ENCODE peak calls at places on chromosomes 4 and X, in seven cellular contexts. One of them, this sample, is unnamed.
A peak's percentile ranks its signal among the peaks of the same experiment; 100 is the strongest.

GRCh38 chr4:41215969-41216293 is 1.6 kb upstream of the APBB2 start:
- DNase-seq in HCT116: no peak
- DNase-seq in SK-N-SH: no peak
- DNase-seq in upper lobe of left lung: no peak
- DNase-seq in K562: no peak
- DNase-seq in GM12878: no peak
- DNase-seq in endothelial cell of umbilical vein: peak; percentile 52
- DNase-seq in this sample: no peak

GRCh38 chr4:119103263-119103662 is 32.4 kb upstream of the MYOZ2 start:
- DNase-seq in SK-N-SH: no peak
- DNase-seq in GM12878: no peak
- DNase-seq in upper lobe of left lung: peak; percentile 54
- DNase-seq in endothelial cell of umbilical vein: peak; percentile 93
- DNase-seq in HCT116: peak; percentile 85
- DNase-seq in K562: peak; percentile 8
- DNase-seq in this sample: no peak

GRCh38 chr4:4269326-4269725 is 20.6 kb downstream of the LYAR start:
- DNase-seq in HCT116: no peak
- DNase-seq in SK-N-SH: no peak
- DNase-seq in endothelial cell of umbilical vein: no peak
- DNase-seq in K562: no peak
- DNase-seq in upper lobe of left lung: no peak
- DNase-seq in GM12878: no peak
- DNase-seq in this sample: no peak

GRCh38 chrX:132955710-132956109 is 2.7 kb downstream of the HS6ST2 start:
- DNase-seq in upper lobe of left lung: no peak
- DNase-seq in HCT116: no peak
- DNase-seq in endothelial cell of umbilical vein: no peak
- DNase-seq in SK-N-SH: peak; percentile 39
- DNase-seq in K562: no peak
- DNase-seq in GM12878: no peak
- DNase-seq in this sample: no peak

GRCh38 chrX:124555036-124555595 is 208.8 kb downstream of the SH2D1A start:
- DNase-seq in endothelial cell of umbilical vein: no peak
- DNase-seq in HCT116: no peak
- DNase-seq in GM12878: no peak
- DNase-seq in upper lobe of left lung: no peak
- DNase-seq in K562: no peak
- DNase-seq in SK-N-SH: no peak
- DNase-seq in this sample: no peak

GRCh38 chr4:182741054-182741453 is 176.1 kb downstream of the DCTD start:
- DNase-seq in endothelial cell of umbilical vein: no peak
- DNase-seq in SK-N-SH: no peak
- DNase-seq in K562: no peak
- DNase-seq in HCT116: no peak
- DNase-seq in GM12878: no peak
- DNase-seq in upper lobe of left lung: no peak
- DNase-seq in this sample: no peak

GRCh38 chr4:19880205-19880604 is 371.5 kb upstream of the SLIT2 start:
- DNase-seq in endothelial cell of umbilical vein: no peak
- DNase-seq in K562: no peak
- DNase-seq in HCT116: no peak
- DNase-seq in upper lobe of left lung: no peak
- DNase-seq in GM12878: no peak
- DNase-seq in SK-N-SH: no peak
- DNase-seq in this sample: no peak

GRCh38 chr4:88242144-88242543 is 42.2 kb downstream of the PPM1K start:
- DNase-seq in HCT116: no peak
- DNase-seq in GM12878: no peak
- DNase-seq in SK-N-SH: no peak
- DNase-seq in K562: no peak
- DNase-seq in endothelial cell of umbilical vein: no peak
- DNase-seq in upper lobe of left lung: no peak
- DNase-seq in this sample: no peak

GRCh38 chrX:337331-337831 is 18.8 kb upstream of the GTPBP6 start:
- DNase-seq in GM12878: no peak
- DNase-seq in SK-N-SH: no peak
- DNase-seq in endothelial cell of umbilical vein: no peak
- DNase-seq in K562: no peak
- DNase-seq in upper lobe of left lung: no peak
- DNase-seq in HCT116: no peak
- DNase-seq in this sample: no peak

GRCh38 chr4:118752551-118752950 is 67.4 kb downstream of the METTL14 start:
- DNase-seq in K562: no peak
- DNase-seq in endothelial cell of umbilical vein: peak; percentile 62
- DNase-seq in upper lobe of left lung: no peak
- DNase-seq in SK-N-SH: no peak
- DNase-seq in HCT116: no peak
- DNase-seq in GM12878: no peak
- DNase-seq in this sample: no peak

GRCh38 chr4:78481180-78481579 is 70.4 kb upstream of the ANXA3 start:
- DNase-seq in GM12878: no peak
- DNase-seq in K562: no peak
- DNase-seq in SK-N-SH: no peak
- DNase-seq in endothelial cell of umbilical vein: no peak
- DNase-seq in HCT116: no peak
- DNase-seq in upper lobe of left lung: no peak
- DNase-seq in this sample: no peak

GRCh38 chrX:107288676-107289075 is 82.3 kb downstream of the DNAAF6 start:
- DNase-seq in upper lobe of left lung: no peak
- DNase-seq in GM12878: no peak
- DNase-seq in endothelial cell of umbilical vein: no peak
- DNase-seq in HCT116: no peak
- DNase-seq in K562: no peak
- DNase-seq in SK-N-SH: no peak
- DNase-seq in this sample: no peak

GRCh38 chr4:184644553-184645307 is 4.5 kb downstream of the CASP3 start:
- DNase-seq in GM12878: no peak
- DNase-seq in SK-N-SH: no peak
- DNase-seq in endothelial cell of umbilical vein: peak; percentile 57
- DNase-seq in K562: no peak
- DNase-seq in upper lobe of left lung: no peak
- DNase-seq in HCT116: no peak
- DNase-seq in this sample: no peak

GRCh38 chr4:7307391-7308099 is 115.2 kb downstream of the SORCS2 start:
- DNase-seq in HCT116: no peak
- DNase-seq in SK-N-SH: no peak
- DNase-seq in K562: no peak
- DNase-seq in GM12878: no peak
- DNase-seq in endothelial cell of umbilical vein: no peak
- DNase-seq in upper lobe of left lung: no peak
- DNase-seq in this sample: no peak

GRCh38 chrX:141619336-141619735 is 29.8 kb downstream of the SPANXA2 start:
- DNase-seq in endothelial cell of umbilical vein: no peak
- DNase-seq in K562: no peak
- DNase-seq in SK-N-SH: no peak
- DNase-seq in HCT116: no peak
- DNase-seq in upper lobe of left lung: no peak
- DNase-seq in GM12878: no peak
- DNase-seq in this sample: no peak

GRCh38 chrX:80471582-80471981 is 51.3 kb downstream of the TENT5D start:
- DNase-seq in SK-N-SH: no peak
- DNase-seq in upper lobe of left lung: no peak
- DNase-seq in endothelial cell of umbilical vein: no peak
- DNase-seq in K562: no peak
- DNase-seq in HCT116: no peak
- DNase-seq in GM12878: no peak
- DNase-seq in this sample: no peak

GRCh38 chr4:145938618-145939177 is at the start of gene ZNF827:
- DNase-seq in K562: no peak
- DNase-seq in HCT116: peak; percentile 64
- DNase-seq in SK-N-SH: peak; percentile 53
- DNase-seq in upper lobe of left lung: peak; percentile 57
- DNase-seq in GM12878: peak; percentile 49
- DNase-seq in endothelial cell of umbilical vein: peak; percentile 76
- DNase-seq in this sample: no peak

GRCh38 chr4:48315728-48316630 is 25.4 kb upstream of the SLAIN2 start:
- DNase-seq in HCT116: peak; percentile 66
- DNase-seq in K562: peak; percentile 73
- DNase-seq in GM12878: no peak
- DNase-seq in upper lobe of left lung: no peak
- DNase-seq in SK-N-SH: peak; percentile 60
- DNase-seq in endothelial cell of umbilical vein: peak; percentile 64
- DNase-seq in this sample: no peak

GRCh38 chr4:79831119-79831528 is 241.9 kb downstream of the ANTXR2 start:
- DNase-seq in GM12878: no peak
- DNase-seq in HCT116: no peak
- DNase-seq in SK-N-SH: peak; percentile 37
- DNase-seq in upper lobe of left lung: no peak
- DNase-seq in endothelial cell of umbilical vein: no peak
- DNase-seq in K562: no peak
- DNase-seq in this sample: no peak

GRCh38 chrX:108443065-108443464 is 3.4 kb downstream of the COL4A5 start:
- DNase-seq in K562: no peak
- DNase-seq in HCT116: no peak
- DNase-seq in SK-N-SH: no peak
- DNase-seq in GM12878: no peak
- DNase-seq in endothelial cell of umbilical vein: peak; percentile 1
- DNase-seq in upper lobe of left lung: no peak
- DNase-seq in this sample: no peak

DNA sequence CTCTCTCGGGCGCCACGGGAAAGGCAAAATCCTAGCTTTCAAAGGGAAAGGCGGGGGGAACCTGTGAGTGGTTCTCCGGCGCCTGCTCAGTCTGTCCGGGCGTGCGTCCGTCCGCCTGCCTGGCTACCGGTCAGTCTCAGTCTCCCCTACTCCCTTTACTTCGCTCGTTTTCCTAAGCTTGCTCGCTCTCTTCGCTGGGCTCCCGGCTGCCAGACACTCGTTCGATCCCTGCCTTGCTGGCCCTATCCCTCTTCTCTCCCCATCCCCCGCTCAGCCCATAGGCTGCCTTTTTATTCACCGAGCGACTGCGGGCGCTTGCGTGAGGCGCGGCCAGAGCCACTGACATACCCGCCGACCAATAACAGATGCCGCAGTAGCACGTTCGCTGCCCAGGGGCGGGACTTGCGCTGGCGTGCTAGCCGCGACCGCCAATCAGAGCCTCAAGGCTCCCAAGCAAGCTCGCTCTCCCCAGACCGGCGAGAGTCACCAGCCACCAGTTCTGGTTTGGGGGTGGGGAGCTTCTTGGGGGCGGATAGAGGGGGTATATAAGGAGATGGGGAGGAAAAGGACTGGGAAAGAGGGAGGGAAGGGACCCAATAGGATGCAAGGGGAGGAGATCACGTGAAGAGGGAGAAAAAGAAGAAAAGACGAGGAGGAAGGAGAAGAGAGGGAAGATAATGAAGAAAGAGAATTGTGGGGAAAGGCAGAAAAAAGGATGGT is 30.0 kb downstream of the ARHGEF9 start:
- DNase-seq in HCT116: peak; percentile 76
- DNase-seq in upper lobe of left lung: peak; percentile 92
- DNase-seq in GM12878: peak; percentile 73
- DNase-seq in SK-N-SH: peak; percentile 76
- DNase-seq in K562: peak; percentile 22
- DNase-seq in endothelial cell of umbilical vein: peak; percentile 96
- DNase-seq in this sample: no peak
- H3K4me3 ChIP-seq in HCT116: peak overlapping the region; percentile 63
- H3K4me3 ChIP-seq in upper lobe of left lung: peak overlapping the region; percentile 60
- H3K4me3 ChIP-seq in GM12878: peak overlapping the region; percentile 71
- H3K4me3 ChIP-seq in SK-N-SH: peak overlapping the region; percentile 61
- H3K4me3 ChIP-seq in K562: peak overlapping the region; percentile 22
- H3K4me3 ChIP-seq in endothelial cell of umbilical vein: peak overlapping the region; percentile 61
- H3K4me3 ChIP-seq in this sample: peak overlapping the region; percentile 49

GRCh38 chr4:32789026-32789608 is 2068.9 kb downstream of the PCDH7 start:
- DNase-seq in SK-N-SH: no peak
- DNase-seq in endothelial cell of umbilical vein: no peak
- DNase-seq in HCT116: no peak
- DNase-seq in upper lobe of left lung: no peak
- DNase-seq in GM12878: no peak
- DNase-seq in K562: no peak
- DNase-seq in this sample: no peak
- TF ChIP-seq POLR2AphosphoS5 in SK-N-SH: no peak
- TF ChIP-seq POLR2AphosphoS5 in endothelial cell of umbilical vein: no peak
- TF ChIP-seq POLR2AphosphoS5 in HCT116: no peak
- TF ChIP-seq POLR2AphosphoS5 in upper lobe of left lung: no peak
- TF ChIP-seq POLR2AphosphoS5 in GM12878: no peak
- TF ChIP-seq POLR2AphosphoS5 in K562: no peak
- TF ChIP-seq POLR2AphosphoS5 in this sample: no peak

DNA sequence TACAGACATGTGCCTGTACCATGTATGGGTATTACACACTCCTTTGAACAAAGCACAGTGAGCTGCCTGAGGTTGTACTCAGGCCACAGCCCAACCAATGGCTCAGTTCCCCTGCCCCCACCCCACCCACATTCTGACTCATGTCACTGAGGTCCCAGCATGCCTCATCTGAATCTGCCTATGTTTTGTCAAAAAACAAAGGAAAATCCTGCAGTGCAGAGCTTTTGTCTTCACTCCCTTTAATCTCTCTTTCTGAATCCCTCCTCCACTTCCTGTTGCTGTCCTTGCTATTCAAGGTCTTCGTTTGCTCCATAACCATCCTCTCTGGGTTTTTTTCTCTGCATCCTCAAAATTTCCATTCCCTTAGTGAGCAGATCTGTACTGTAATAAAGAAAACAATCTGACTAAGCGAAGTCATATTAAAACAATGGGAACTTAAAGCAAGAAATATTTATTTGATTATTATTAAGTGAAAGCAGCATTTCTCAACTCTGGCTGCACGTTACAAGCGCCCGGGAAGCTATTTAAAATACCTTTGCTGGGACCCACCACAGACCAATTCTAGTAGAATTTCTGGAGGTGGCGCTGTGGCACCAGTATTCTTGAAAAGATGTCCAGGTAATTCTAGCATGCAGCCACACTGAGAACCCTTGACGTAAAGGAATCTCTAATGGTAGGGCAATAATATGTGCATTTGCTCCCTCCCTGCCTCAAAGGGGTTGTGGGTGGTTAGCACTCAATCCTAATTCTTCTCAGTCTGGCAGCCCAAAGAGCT is 8.8 kb downstream of the GUCY2F start:
- DNase-seq in HCT116: peak; percentile 27
- DNase-seq in SK-N-SH: peak; percentile 1
- DNase-seq in GM12878: no peak
- DNase-seq in endothelial cell of umbilical vein: peak; percentile 77
- DNase-seq in K562: peak; percentile 42
- DNase-seq in upper lobe of left lung: no peak
- DNase-seq in this sample: no peak
- H3K27ac ChIP-seq in HCT116: no peak overlapping the region
- H3K27ac ChIP-seq in SK-N-SH: peak overlapping the region; percentile 54
- H3K27ac ChIP-seq in GM12878: no peak overlapping the region
- H3K27ac ChIP-seq in endothelial cell of umbilical vein: no peak overlapping the region
- H3K27ac ChIP-seq in K562: no peak overlapping the region
- H3K27ac ChIP-seq in upper lobe of left lung: no peak overlapping the region
- H3K27ac ChIP-seq in this sample: no peak overlapping the region

DNA sequence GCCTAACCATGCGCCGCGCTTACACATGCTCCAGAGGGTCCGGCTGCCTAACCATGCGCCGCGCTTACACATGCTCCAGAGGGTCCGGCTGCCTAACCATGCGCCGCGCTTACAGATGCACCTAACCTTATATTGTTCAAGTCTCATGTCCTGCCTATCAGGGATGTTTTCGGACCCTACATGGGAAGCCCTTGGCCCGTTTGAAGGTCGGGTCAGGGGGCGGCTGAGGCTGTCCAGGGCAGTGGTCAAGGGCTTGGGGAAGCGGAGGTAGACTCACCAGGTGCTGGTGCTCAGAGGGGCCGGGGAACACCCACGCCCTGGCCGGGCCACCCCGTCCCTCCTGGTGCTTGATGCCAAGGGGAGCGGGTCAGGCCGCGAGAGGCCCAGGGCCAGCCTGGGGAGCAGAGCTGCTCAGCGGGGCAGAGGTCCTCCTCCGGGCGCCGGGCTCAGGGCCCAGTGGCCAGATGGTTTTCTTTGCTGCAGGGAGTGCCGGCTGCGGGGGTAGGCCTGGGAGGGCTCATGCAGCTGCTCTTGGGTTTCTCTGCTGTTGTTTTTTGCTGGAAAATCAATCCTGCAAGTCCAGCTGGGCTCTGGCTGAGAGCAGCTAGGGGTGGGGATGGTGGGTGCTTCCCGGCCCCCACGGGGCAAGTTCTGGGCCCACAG is 35.4 kb upstream of the SPON2 start:
- DNase-seq in GM12878: no peak
- DNase-seq in endothelial cell of umbilical vein: no peak
- DNase-seq in HCT116: no peak
- DNase-seq in upper lobe of left lung: peak; percentile 28
- DNase-seq in K562: no peak
- DNase-seq in SK-N-SH: peak; percentile 63
- DNase-seq in this sample: no peak
- H3K4me3 ChIP-seq in GM12878: no peak overlapping the region
- H3K4me3 ChIP-seq in endothelial cell of umbilical vein: no peak overlapping the region
- H3K4me3 ChIP-seq in HCT116: no peak overlapping the region
- H3K4me3 ChIP-seq in upper lobe of left lung: no peak overlapping the region
- H3K4me3 ChIP-seq in K562: no peak overlapping the region
- H3K4me3 ChIP-seq in SK-N-SH: no peak overlapping the region
- H3K4me3 ChIP-seq in this sample: no peak overlapping the region